ENCODE peak calls at places on chromosomes 3 and 15, in six cellular contexts. N, P, F, L, V and R are unnamed samples.

GRCh38 chr3:50238549-50239026 is 2.6 kb downstream of the GNAI2 start:
- DNase-seq in N (no peak), P (peak; percentile 33), F (no peak), L (no peak), V (no peak), R (no peak)

GRCh38 chr3:52095990-52096775 is 39.8 kb upstream of the DUSP7 start:
- DNase-seq in N (no peak), P (no peak), F (no peak), L (no peak), V (no peak), R (no peak)

GRCh38 chr3:171748341-171748918 is 61.9 kb downstream of the PLD1 start:
- DNase-seq in N (no peak), P (no peak), F (no peak), L (no peak), V (no peak), R (no peak)

GRCh38 chr3:117788086-117788485 is 1078.5 kb downstream of the TUSC7 start:
- DNase-seq in N (no peak), P (no peak), F (no peak), L (no peak), V (no peak), R (no peak)

GRCh38 chr15:37134699-37135131 is 34.4 kb upstream of the MEIS2 start:
- DNase-seq in N (peak; percentile 54), P (peak; percentile 53), F (no peak), L (no peak), V (no peak), R (no peak)

GRCh38 chr3:194086251-194087075 is 49.5 kb upstream of the HES1 start:
- DNase-seq in N (no peak), P (peak; percentile 84), F (peak; percentile 53), L (no peak), V (no peak), R (no peak)

GRCh38 chr3:11719406-11720219 is 75.9 kb upstream of the VGLL4 start:
- DNase-seq in N (peak; percentile 78), P (peak; percentile 66), F (peak; percentile 76), L (no peak), V (peak; percentile 90), R (no peak)

GRCh38 chr3:46184469-46184868 is 23.6 kb downstream of the CCR1 start:
- DNase-seq in N (peak; percentile 23), P (no peak), F (no peak), L (no peak), V (no peak), R (no peak)

GRCh38 chr15:101168898-101169297 is 83.0 kb downstream of the CHSY1 start:
- DNase-seq in N (no peak), P (no peak), F (no peak), L (no peak), V (no peak), R (no peak)

GRCh38 chr3:78079514-78079913 is 1039.6 kb downstream of the ROBO2 start:
- DNase-seq in N (no peak), P (no peak), F (no peak), L (no peak), V (no peak), R (no peak)

GRCh38 chr15:71448688-71449114 is 333.4 kb downstream of the THSD4 start:
- DNase-seq in N (peak; percentile 56), P (peak; percentile 87), F (peak; percentile 39), L (no peak), V (peak; percentile 47), R (peak; percentile 40)

GRCh38 chr15:40266828-40267304 is 16.0 kb downstream of the ANKRD63 start:
- DNase-seq in N (peak; percentile 71), P (peak; percentile 94), F (no peak), L (no peak), V (no peak), R (no peak)

GRCh38 chr3:186990878-186991308 is 60.6 kb downstream of the ST6GAL1 start:
- DNase-seq in N (peak; percentile 79), P (no peak), F (no peak), L (no peak), V (no peak), R (no peak)

GRCh38 chr3:186180151-186180550 is 71.3 kb upstream of the ETV5 start:
- DNase-seq in N (no peak), P (no peak), F (no peak), L (no peak), V (no peak), R (no peak)

GRCh38 chr15:88498991-88499390 is 31.5 kb downstream of the MRPS11 start:
- DNase-seq in N (no peak), P (no peak), F (no peak), L (no peak), V (no peak), R (no peak)

GRCh38 chr3:59426851-59427565 is 377.2 kb upstream of the CFAP20DC start:
- DNase-seq in N (no peak), P (no peak), F (no peak), L (no peak), V (no peak), R (no peak)

GRCh38 chr3:195768414-195768813 is 43.3 kb downstream of the MUC4 start:
- DNase-seq in N (no peak), P (no peak), F (no peak), L (no peak), V (no peak), R (no peak)

GRCh38 chr3:122627301-122627700 is 49.9 kb downstream of the PARP15 start:
- DNase-seq in N (no peak), P (no peak), F (no peak), L (no peak), V (no peak), R (no peak)

GRCh38 chr15:41490355-41490754 is 3.3 kb upstream of the ITPKA start:
- DNase-seq in N (peak; percentile 89), P (peak; percentile 85), F (no peak), L (peak; percentile 56), V (peak; percentile 23), R (no peak)

GRCh38 chr3:128382221-128382807 is 84.4 kb downstream of the DNAJB8 start:
- DNase-seq in N (no peak), P (peak; percentile 19), F (no peak), L (no peak), V (no peak), R (no peak)

GRCh38 chr3:195196266-195196665 is 74.7 kb downstream of the XXYLT1 start:
- DNase-seq in N (no peak), P (peak; percentile 65), F (no peak), L (no peak), V (peak; percentile 48), R (no peak)

GRCh38 chr15:33985287-33985686 is 17.0 kb downstream of the CHRM5 start:
- DNase-seq in N (no peak), P (no peak), F (peak; percentile 13), L (no peak), V (no peak), R (no peak)

GRCh38 chr3:72639736-72640135 is 208.5 kb downstream of the SHQ1 start:
- DNase-seq in N (no peak), P (no peak), F (no peak), L (no peak), V (no peak), R (no peak)

GRCh38 chr15:45126535-45127158 is 3.0 kb downstream of the DUOXA1 start:
- DNase-seq in N (peak; percentile 36), P (peak; percentile 37), F (no peak), L (no peak), V (no peak), R (peak; percentile 18)

GRCh38 chr3:69142090-69142489 is 19.7 kb upstream of the LMOD3 start:
- DNase-seq in N (no peak), P (no peak), F (no peak), L (no peak), V (no peak), R (no peak)
- TF ChIP-seq POLR2AphosphoS5 in N (no peak), P (no peak), F (no peak), L (no peak), V (no peak), R (no peak)

GRCh38 chr3:31893174-31893573 is 87.9 kb downstream of the OSBPL10 start:
- DNase-seq in N (no peak), P (no peak), F (no peak), L (no peak), V (no peak), R (no peak)

GRCh38 chr3:31890007-31890406 is 91.1 kb downstream of the OSBPL10 start:
- DNase-seq in N (no peak), P (no peak), F (no peak), L (no peak), V (no peak), R (no peak)

GRCh38 chr3:31890742-31891469 is 90.2 kb downstream of the OSBPL10 start:
- DNase-seq in N (no peak), P (no peak), F (no peak), L (no peak), V (no peak), R (no peak)

GRCh38 chr3:31891876-31892455 is 89.1 kb downstream of the OSBPL10 start:
- DNase-seq in N (no peak), P (no peak), F (no peak), L (no peak), V (no peak), R (no peak)

DNA sequence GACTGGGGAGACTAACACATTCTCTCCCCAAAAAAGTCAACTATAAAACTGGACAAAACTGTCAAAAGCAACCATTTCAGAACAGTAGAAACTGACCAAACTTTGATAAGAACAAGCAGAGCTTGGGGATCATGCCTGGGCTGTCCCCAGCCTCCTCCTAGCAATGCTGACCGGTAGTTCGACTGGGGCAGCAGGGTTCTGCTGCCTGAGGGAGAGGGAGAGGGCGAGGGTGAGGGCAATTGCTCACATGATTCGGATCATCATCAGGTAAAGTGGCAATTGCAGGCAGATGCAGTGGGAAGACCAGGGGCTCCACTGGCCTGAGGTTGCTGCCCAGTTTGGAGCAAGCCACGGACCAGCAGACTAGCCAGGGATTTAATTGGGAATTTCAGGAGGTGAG is 88.6 kb downstream of the OSBPL10 start:
- DNase-seq in N (no peak), P (no peak), F (no peak), L (no peak), V (no peak), R (no peak)
- H3K9ac ChIP-seq in N (no peak overlapping the region), P (no peak overlapping the region), F (no peak overlapping the region), L (no peak overlapping the region), V (no peak overlapping the region), R (no peak overlapping the region)

DNA sequence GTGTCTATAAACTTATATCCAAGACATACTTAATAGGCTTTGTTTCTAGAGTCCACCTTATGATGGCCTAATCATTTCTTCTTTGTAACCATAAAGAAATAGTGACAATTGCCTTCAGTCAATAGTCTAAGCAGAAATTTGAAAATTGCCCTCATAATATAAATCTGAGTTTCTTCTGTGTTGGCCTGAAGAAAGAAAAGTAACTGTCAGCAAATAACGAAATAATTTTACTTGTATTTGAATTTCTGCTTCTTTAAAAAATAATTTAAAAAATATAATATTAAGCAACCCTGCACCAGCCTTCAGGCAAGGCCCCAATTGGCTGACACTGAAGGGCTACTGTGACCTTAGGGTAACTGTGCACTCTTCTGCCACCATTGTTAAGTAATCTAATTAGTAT is 113.5 kb downstream of the PLOD2 start:
- DNase-seq in N (no peak), P (no peak), F (no peak), L (no peak), V (no peak), R (no peak)
- H3K27ac ChIP-seq in N (no peak overlapping the region), P (no peak overlapping the region), F (no peak overlapping the region), L (no peak overlapping the region), V (no peak overlapping the region), R (no peak overlapping the region)

GRCh38 chr3:88936837-88937236 is 170.6 kb upstream of the EPHA3 start:
- DNase-seq in N (no peak), P (no peak), F (no peak), L (no peak), V (no peak), R (no peak)
- TF ChIP-seq POLR2AphosphoS5 in N (no peak), P (no peak), F (no peak), L (no peak), V (no peak), R (no peak)